ENCODE peak calls at places on chromosomes 4 and X, in four cellular contexts. One of them, this sample, is unnamed.
A peak's percentile ranks its signal among the peaks of the same experiment; 100 is the strongest.

GRCh38 chrX:57177070-57177469 is 39.9 kb upstream of the SPIN2A start:
- DNase-seq in IMR-90: no peak
- DNase-seq in stomach: no peak
- DNase-seq in esophagus squamous epithelium: no peak
- DNase-seq in this sample: no peak

GRCh38 chrX:7170903-7171302 is 22.9 kb upstream of the PUDP start:
- DNase-seq in IMR-90: no peak
- DNase-seq in stomach: peak; percentile 32
- DNase-seq in esophagus squamous epithelium: no peak
- DNase-seq in this sample: no peak

GRCh38 chr4:183987987-183988392 is 82.9 kb downstream of the STOX2 start:
- DNase-seq in esophagus squamous epithelium: no peak
- DNase-seq in IMR-90: peak; percentile 95
- DNase-seq in stomach: peak; percentile 68
- DNase-seq in this sample: no peak

GRCh38 chr4:149785686-149786431 is 29.8 kb downstream of the IQCM start:
- DNase-seq in IMR-90: peak; percentile 24
- DNase-seq in esophagus squamous epithelium: no peak
- DNase-seq in stomach: no peak
- DNase-seq in this sample: no peak

GRCh38 chr4:153549401-153549800 is 83.2 kb downstream of the TMEM131L start:
- DNase-seq in IMR-90: peak; percentile 11
- DNase-seq in stomach: no peak
- DNase-seq in esophagus squamous epithelium: no peak
- DNase-seq in this sample: no peak

GRCh38 chr4:44038811-44039210 is 409.8 kb downstream of the KCTD8 start:
- DNase-seq in stomach: no peak
- DNase-seq in esophagus squamous epithelium: no peak
- DNase-seq in IMR-90: no peak
- DNase-seq in this sample: no peak

GRCh38 chr4:165439981-165440380 is 61.2 kb downstream of the CPE start:
- DNase-seq in stomach: no peak
- DNase-seq in esophagus squamous epithelium: no peak
- DNase-seq in IMR-90: no peak
- DNase-seq in this sample: no peak

GRCh38 chr4:122819708-122820449 is 6.8 kb upstream of the FGF2 start:
- DNase-seq in IMR-90: peak; percentile 45
- DNase-seq in esophagus squamous epithelium: no peak
- DNase-seq in stomach: no peak
- DNase-seq in this sample: no peak

GRCh38 chrX:11329016-11329415 is 35.8 kb downstream of the AMELX start:
- DNase-seq in esophagus squamous epithelium: no peak
- DNase-seq in IMR-90: peak; percentile 7
- DNase-seq in stomach: no peak
- DNase-seq in this sample: no peak

GRCh38 chr4:108443585-108443984 is 176.8 kb upstream of the RPL34 start:
- DNase-seq in esophagus squamous epithelium: no peak
- DNase-seq in IMR-90: no peak
- DNase-seq in stomach: no peak
- DNase-seq in this sample: no peak
- H3K4me3 ChIP-seq in esophagus squamous epithelium: no peak overlapping the region
- H3K4me3 ChIP-seq in IMR-90: no peak overlapping the region
- H3K4me3 ChIP-seq in stomach: no peak overlapping the region
- H3K4me3 ChIP-seq in this sample: no peak overlapping the region

GRCh38 chrX:75155830-75156525 is at the start of gene ABCB7:
- DNase-seq in esophagus squamous epithelium: no peak
- DNase-seq in stomach: peak; percentile 57
- DNase-seq in IMR-90: peak; percentile 67
- DNase-seq in this sample: peak; percentile 85
- TF ChIP-seq POLR2A in esophagus squamous epithelium: no peak
- TF ChIP-seq POLR2A in stomach: no peak
- TF ChIP-seq POLR2A in IMR-90: no peak
- TF ChIP-seq POLR2A in this sample: no peak

GRCh38 chr4:112127048-112127637 is 18.1 kb upstream of the FAM241A start:
- DNase-seq in IMR-90: peak; percentile 12
- DNase-seq in stomach: no peak
- DNase-seq in esophagus squamous epithelium: no peak
- DNase-seq in this sample: no peak
- H3K4me3 ChIP-seq in IMR-90: no peak overlapping the region
- H3K4me3 ChIP-seq in stomach: no peak overlapping the region
- H3K4me3 ChIP-seq in esophagus squamous epithelium: no peak overlapping the region
- H3K4me3 ChIP-seq in this sample: no peak overlapping the region

GRCh38 chr4:48680848-48681568 is 99.1 kb downstream of the FRYL start:
- DNase-seq in stomach: no peak
- DNase-seq in IMR-90: no peak
- DNase-seq in esophagus squamous epithelium: no peak
- DNase-seq in this sample: no peak
- TF ChIP-seq POLR2A in stomach: no peak
- TF ChIP-seq POLR2A in IMR-90: no peak
- TF ChIP-seq POLR2A in esophagus squamous epithelium: no peak
- TF ChIP-seq POLR2A in this sample: no peak

This sample was measured in spleen.